ENCODE peak calls at places on chromosomes 3 and 15, in seven cellular contexts. J, F, V, K, A, X and L are unnamed samples. For H3K79me1, the result is how much of the 10 kb centered on the place peaks cover.

GRCh38 chr15:80210612-80211554 is 41.1 kb downstream of the CTXND1 start:
- DNase-seq in J (no peak), F (no peak), V (no peak), K (no peak), A (no peak), X (no peak), L (no peak)

GRCh38 chr3:180881065-180881801 is 31.2 kb upstream of the FXR1 start:
- DNase-seq in J (no peak), F (no peak), V (no peak), K (no peak), A (no peak), X (peak), L (no peak)

GRCh38 chr15:39730552-39730951 is 52.1 kb downstream of the FSIP1 start:
- DNase-seq in J (no peak), F (no peak), V (no peak), K (no peak), A (no peak), X (no peak), L (no peak)

GRCh38 chr3:87260270-87260669 is 16.1 kb downstream of the POU1F1 start:
- DNase-seq in J (peak), F (peak), V (peak), K (no peak), A (peak), X (peak), L (peak)

GRCh38 chr3:46208167-46208704 is at the start of gene CCR1:
- DNase-seq in J (peak), F (peak), V (peak), K (peak), A (peak), X (peak), L (peak)

GRCh38 chr15:90154861-90155626 is 46.1 kb upstream of the SEMA4B start:
- DNase-seq in J (peak), F (peak), V (no peak), K (no peak), A (no peak), X (peak), L (no peak)

GRCh38 chr3:71987089-71987735 is 202.3 kb upstream of the PROK2 start:
- DNase-seq in J (peak), F (peak), V (peak), K (peak), A (no peak), X (no peak), L (no peak)

GRCh38 chr15:101531170-101531569 is 41.7 kb upstream of the PCSK6 start:
- DNase-seq in J (no peak), F (no peak), V (no peak), K (no peak), A (peak), X (no peak), L (no peak)

GRCh38 chr3:23508464-23508863 is 297.3 kb upstream of the UBE2E1 start:
- DNase-seq in J (no peak), F (no peak), V (no peak), K (no peak), A (no peak), X (no peak), L (no peak)

GRCh38 chr3:45693941-45694521 is 4.8 kb downstream of the SACM1L start:
- DNase-seq in J (no peak), F (peak), V (no peak), K (no peak), A (no peak), X (no peak), L (no peak)

GRCh38 chr15:70875001-70875782 is 17.0 kb downstream of the THAP10 start:
- DNase-seq in J (peak), F (peak), V (peak), K (no peak), A (no peak), X (no peak), L (no peak)

GRCh38 chr3:181909241-181909640 is 197.5 kb downstream of the SOX2 start:
- DNase-seq in J (no peak), F (no peak), V (no peak), K (no peak), A (no peak), X (no peak), L (no peak)
- H3K79me1 ChIP-seq in J (under half), F (under half), V (under half), K (under half), A (under half), X (under half), L (under half)

GRCh38 chr3:123310741-123311140 is 109.0 kb downstream of the SEC22A start:
- DNase-seq in J (peak), F (no peak), V (no peak), K (no peak), A (no peak), X (no peak), L (no peak)

GRCh38 chr3:123310186-123310585 is 108.4 kb downstream of the SEC22A start:
- DNase-seq in J (no peak), F (no peak), V (no peak), K (no peak), A (no peak), X (no peak), L (no peak)

GRCh38 chr3:123303976-123304560 is 102.3 kb downstream of the SEC22A start:
- DNase-seq in J (no peak), F (no peak), V (no peak), K (no peak), A (no peak), X (no peak), L (no peak)

GRCh38 chr3:123305192-123305591 is 103.4 kb downstream of the SEC22A start:
- DNase-seq in J (no peak), F (no peak), V (no peak), K (no peak), A (no peak), X (no peak), L (no peak)

DNA sequence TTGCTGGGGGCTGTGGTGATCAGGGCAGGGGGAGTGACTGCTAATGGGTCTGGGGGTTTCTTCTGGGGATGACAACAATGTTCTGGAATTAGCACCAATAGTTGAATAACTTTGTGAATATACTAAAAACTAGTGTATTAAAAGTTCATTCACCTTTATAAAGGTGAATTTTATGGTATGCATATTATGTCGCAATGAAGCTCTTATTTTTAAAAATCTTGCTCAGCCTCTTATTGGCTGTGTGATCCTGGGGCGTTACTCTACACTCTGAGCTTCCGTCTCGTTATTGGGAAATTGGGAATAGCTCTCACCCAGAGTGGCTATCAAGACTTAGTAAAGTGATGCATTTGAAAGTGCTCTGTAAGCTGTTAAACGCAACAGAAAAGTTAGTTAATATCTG is 105.3 kb downstream of the SEC22A start:
- DNase-seq in J (no peak), F (no peak), V (no peak), K (no peak), A (no peak), X (no peak), L (no peak)
- H3K79me1 ChIP-seq in J (under half), F (under half), V (under half), K (under half), A (under half), X (under half), L (under half)

DNA sequence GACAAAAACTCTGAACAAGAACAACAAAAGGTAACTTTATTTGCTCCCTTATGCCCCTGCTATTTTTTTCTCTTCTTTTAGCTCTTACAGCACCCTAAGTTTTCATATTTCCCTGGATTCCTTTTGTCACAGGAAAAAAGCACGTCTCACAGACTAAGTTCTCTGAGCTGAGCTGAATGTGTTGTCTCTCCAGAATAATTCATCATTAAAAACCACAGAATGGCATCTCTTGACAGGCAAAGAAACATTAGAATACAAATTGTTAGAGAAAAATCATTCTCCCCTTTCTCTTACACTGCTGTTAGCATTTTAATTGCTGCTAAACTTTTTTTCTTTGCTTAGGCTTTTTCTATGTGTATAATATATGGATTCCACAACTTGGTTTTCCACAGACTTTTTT is 48.7 kb upstream of the SECISBP2L start:
- DNase-seq in J (no peak), F (peak), V (no peak), K (no peak), A (no peak), X (no peak), L (no peak)
- H3K79me1 ChIP-seq in J (under half), F (under half), V (under half), K (under half), A (under half), X (under half), L (under half)

DNA sequence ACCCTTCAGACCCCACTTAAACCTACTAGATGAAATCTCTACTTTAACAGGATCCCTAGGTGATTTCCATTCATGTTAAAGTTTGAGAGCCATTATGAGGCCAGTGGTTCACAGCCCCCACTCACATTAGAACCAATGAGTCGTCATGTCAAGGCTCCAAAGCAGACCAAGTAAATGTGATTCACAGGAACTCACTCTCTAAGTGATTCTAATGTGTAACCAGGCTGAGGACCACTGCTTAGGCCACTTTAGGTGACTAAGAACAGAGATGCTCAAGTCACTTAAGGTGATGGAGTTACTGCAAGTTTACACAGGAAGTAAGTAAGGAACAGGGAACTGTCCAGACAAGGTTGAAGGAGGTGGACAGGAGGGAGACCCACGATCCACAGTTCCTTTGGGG is 7.7 kb downstream of the GALNT15 start:
- DNase-seq in J (peak), F (peak), V (no peak), K (no peak), A (no peak), X (no peak), L (no peak)
- H3K79me1 ChIP-seq in J (half or more), F (under half), V (under half), K (under half), A (under half), X (under half), L (under half)